ENCODE peak calls at places on chromosomes 3 and 15, in four cellular contexts. J is OCI-LY7; P is stimulated activated CD4-positive, alpha-beta T cell treated with anti-CD3 and anti-CD28 coated beads, Interleukin-12 subunit alpha, Interleukin-12 subunit beta, amount 100 ng/mL, for 4 hours; D is activated CD4-positive, alpha-beta T cell treated with anti-CD3 and anti-CD28 coated beads, Interleukin-2, amount 10 ng/mL, durations not matched to agents 7 days and 5 days. R is an unnamed sample.

GRCh38 chr3:39433642-39434041 is 27.1 kb downstream of the RPSA start:
- DNase-seq in P (no peak), D (no peak), J (no peak), R (no peak)

GRCh38 chr3:120441776-120442175 is 9.0 kb downstream of the FSTL1 start:
- DNase-seq in J (no peak), P (no peak), D (no peak), R (no peak)

GRCh38 chr3:77084511-77084910 is 44.6 kb downstream of the ROBO2 start:
- DNase-seq in D (no peak), J (no peak), P (no peak), R (no peak)

GRCh38 chr3:72957303-72957702 is 39.3 kb upstream of the PPP4R2 start:
- DNase-seq in D (no peak), J (no peak), P (no peak), R (no peak)

GRCh38 chr3:170027691-170028102 is 10.1 kb upstream of the GPR160 start:
- DNase-seq in J (no peak), D (peak; percentile 50), P (no peak), R (no peak)

GRCh38 chr3:170614214-170614966 is 28.5 kb upstream of the SLC7A14 start:
- DNase-seq in J (no peak), D (no peak), P (no peak), R (no peak)

GRCh38 chr3:125240496-125240895 is 27.9 kb upstream of the SLC12A8 start:
- DNase-seq in P (no peak), J (no peak), D (no peak), R (no peak)

GRCh38 chr15:36334059-36334458 is 245.4 kb upstream of the CDIN1 start:
- DNase-seq in D (no peak), J (no peak), P (no peak), R (no peak)

GRCh38 chr3:82672966-82673365 is 911.5 kb upstream of the GBE1 start:
- DNase-seq in J (no peak), P (no peak), D (no peak), R (no peak)

GRCh38 chr3:149382091-149382467 is 4.6 kb upstream of the TM4SF1 start:
- DNase-seq in J (no peak), D (no peak), P (no peak), R (no peak)

GRCh38 chr3:11637901-11638668 is 5.6 kb downstream of the VGLL4 start:
- DNase-seq in J (no peak), D (no peak), P (no peak), R (no peak)

GRCh38 chr3:187550446-187550845 is 119.7 kb downstream of the SST start:
- DNase-seq in J (no peak), P (no peak), D (no peak), R (no peak)

GRCh38 chr3:145776782-145777408 is 384.1 kb downstream of the PLOD2 start:
- DNase-seq in J (peak; percentile 18), P (no peak), D (peak; percentile 18), R (peak; percentile 73)

R was measured in Karpas-422.